ENCODE peak calls at places on chromosomes 6 and 20, in seven cellular contexts. B, N, Q, U, L, C and H are unnamed samples.

GRCh38 chr6:16625319-16626240 is 135.7 kb downstream of the ATXN1 start:
- DNase-seq in B (no peak), N (no peak), Q (no peak), U (peak; percentile 66), L (no peak), C (no peak), H (no peak)

GRCh38 chr20:57450419-57450818 is 59.2 kb downstream of the RBM38 start:
- DNase-seq in B (no peak), N (peak; percentile 71), Q (no peak), U (peak; percentile 99), L (no peak), C (peak; percentile 68), H (no peak)

GRCh38 chr6:167750956-167751358 is 75.8 kb upstream of the AFDN start:
- DNase-seq in B (no peak), N (no peak), Q (peak; percentile 77), U (no peak), L (peak; percentile 8), C (no peak), H (no peak)

GRCh38 chr6:49430187-49430586 is 32.9 kb downstream of the MMUT start:
- DNase-seq in B (no peak), N (no peak), Q (no peak), U (no peak), L (no peak), C (no peak), H (no peak)

GRCh38 chr6:166618866-166619761 is 7.9 kb downstream of the RPS6KA2 start:
- DNase-seq in B (no peak), N (no peak), Q (no peak), U (no peak), L (no peak), C (no peak), H (no peak)

GRCh38 chr6:29723666-29724588 is 693 bp downstream of the HLA-F start:
- DNase-seq in B (no peak), N (no peak), Q (no peak), U (no peak), L (no peak), C (no peak), H (peak; percentile 5)

GRCh38 chr20:1001981-1002681 is at the start of gene RSPO4:
- DNase-seq in B (no peak), N (no peak), Q (no peak), U (no peak), L (no peak), C (no peak), H (no peak)

GRCh38 chr6:159089909-159090308 is 45.1 kb upstream of the TAGAP start:
- DNase-seq in B (no peak), N (no peak), Q (no peak), U (no peak), L (no peak), C (no peak), H (no peak)

GRCh38 chr20:58900292-58900931 is 47.9 kb downstream of the GNAS start:
- DNase-seq in B (no peak), N (no peak), Q (no peak), U (no peak), L (no peak), C (no peak), H (no peak)

GRCh38 chr20:4613718-4614620 is 107.7 kb upstream of the PRND start:
- DNase-seq in B (peak; percentile 60), N (peak; percentile 38), Q (peak; percentile 66), U (peak; percentile 78), L (peak; percentile 54), C (peak; percentile 60), H (peak; percentile 69)

GRCh38 chr6:71482742-71483141 is 194.1 kb downstream of the OGFRL1 start:
- DNase-seq in B (no peak), N (no peak), Q (no peak), U (no peak), L (no peak), C (no peak), H (peak; percentile 43)

GRCh38 chr6:99612551-99613397 is 6.1 kb downstream of the PRDM13 start:
- DNase-seq in B (no peak), N (no peak), Q (no peak), U (no peak), L (no peak), C (no peak), H (no peak)

GRCh38 chr20:23200914-23201313 is 114.8 kb upstream of the CD93 start:
- DNase-seq in B (peak; percentile 43), N (no peak), Q (peak; percentile 62), U (peak; percentile 44), L (peak; percentile 48), C (peak; percentile 60), H (no peak)

GRCh38 chr6:143884161-143884560 is 19.9 kb downstream of the ZC2HC1B start:
- DNase-seq in B (no peak), N (no peak), Q (no peak), U (no peak), L (no peak), C (no peak), H (no peak)

GRCh38 chr6:35192301-35192860 is 21.4 kb upstream of the SCUBE3 start:
- DNase-seq in B (no peak), N (no peak), Q (no peak), U (no peak), L (no peak), C (no peak), H (no peak)

GRCh38 chr20:23331450-23331849 is 19.1 kb upstream of the NXT1 start:
- DNase-seq in B (no peak), N (no peak), Q (no peak), U (no peak), L (no peak), C (no peak), H (no peak)

GRCh38 chr6:134078166-134078565 is 25.7 kb upstream of the SLC2A12 start:
- DNase-seq in B (no peak), N (no peak), Q (no peak), U (no peak), L (no peak), C (no peak), H (no peak)

GRCh38 chr6:134081506-134081905 is 29.1 kb upstream of the SLC2A12 start:
- DNase-seq in B (no peak), N (no peak), Q (no peak), U (no peak), L (no peak), C (no peak), H (no peak)

GRCh38 chr6:134079406-134079921 is 27.0 kb upstream of the SLC2A12 start:
- DNase-seq in B (no peak), N (no peak), Q (no peak), U (no peak), L (no peak), C (no peak), H (no peak)

GRCh38 chr6:134082191-134082590 is 29.8 kb upstream of the SLC2A12 start:
- DNase-seq in B (no peak), N (no peak), Q (no peak), U (no peak), L (no peak), C (no peak), H (no peak)

GRCh38 chr6:134080171-134080795 is 27.9 kb upstream of the SLC2A12 start:
- DNase-seq in B (no peak), N (no peak), Q (no peak), U (no peak), L (no peak), C (peak; percentile 54), H (no peak)
- TF ChIP-seq MAX in B (no peak), N (no peak), Q (no peak), U (no peak), L (no peak), C (no peak), H (no peak)

DNA sequence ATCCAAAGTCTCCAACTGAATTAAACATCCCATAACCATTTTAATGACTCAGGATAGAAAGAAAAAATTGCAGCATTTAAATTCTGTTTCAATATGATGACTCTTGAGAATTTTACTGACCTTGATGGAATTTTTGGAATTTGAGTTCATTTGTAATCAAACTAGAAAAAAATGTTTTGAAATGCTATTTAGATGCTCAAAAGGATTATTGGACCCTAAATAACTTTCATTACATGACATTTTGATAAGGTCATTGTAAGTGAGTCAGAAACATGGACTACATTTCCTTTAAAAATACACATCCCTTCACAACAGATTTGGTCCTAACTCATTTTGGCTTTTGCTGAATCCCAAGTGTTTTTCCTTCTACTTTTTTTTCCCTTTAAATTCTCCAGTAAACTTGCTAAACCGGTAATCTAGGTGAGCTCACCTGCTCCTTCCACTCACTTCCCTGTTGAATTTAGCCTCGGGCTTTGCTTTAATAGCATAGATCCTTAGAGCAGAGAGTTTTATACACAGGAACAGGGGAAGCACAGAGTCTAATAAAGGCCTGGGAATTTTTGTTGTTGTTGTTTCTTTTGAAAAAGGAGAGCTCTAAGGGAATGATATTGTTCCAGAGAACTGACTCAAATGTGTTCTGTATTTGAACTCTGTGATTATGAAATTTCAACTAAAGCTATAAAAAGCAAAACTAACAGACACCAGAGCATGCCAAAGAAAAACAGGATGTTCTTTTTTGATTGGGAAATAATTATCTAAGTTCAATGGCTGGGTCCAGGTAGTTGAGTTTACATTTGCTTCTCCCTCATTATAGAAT is 1088.3 kb upstream of the CITED2 start:
- DNase-seq in B (no peak), N (no peak), Q (no peak), U (peak; percentile 48), L (peak; percentile 35), C (no peak), H (peak; percentile 62)
- TF ChIP-seq POLR2A in B (no peak), N (no peak), Q (no peak), U (no peak), L (no peak), C (no peak), H (no peak)

GRCh38 chr20:9374068-9374467 is 140.3 kb upstream of the LAMP5 start:
- DNase-seq in B (no peak), N (no peak), Q (no peak), U (no peak), L (no peak), C (no peak), H (no peak)

GRCh38 chr20:9377007-9377406 is 137.4 kb upstream of the LAMP5 start:
- DNase-seq in B (no peak), N (no peak), Q (no peak), U (no peak), L (no peak), C (no peak), H (no peak)

GRCh38 chr20:9374480-9374879 is 139.9 kb upstream of the LAMP5 start:
- DNase-seq in B (no peak), N (no peak), Q (no peak), U (no peak), L (no peak), C (no peak), H (no peak)

GRCh38 chr20:9369557-9369956 is 144.8 kb upstream of the LAMP5 start:
- DNase-seq in B (no peak), N (no peak), Q (no peak), U (no peak), L (no peak), C (no peak), H (no peak)

GRCh38 chr20:9375221-9375681 is 139.1 kb upstream of the LAMP5 start:
- DNase-seq in B (no peak), N (no peak), Q (no peak), U (no peak), L (no peak), C (no peak), H (no peak)
- H3K4me3 ChIP-seq in B (no peak overlapping the region), N (no peak overlapping the region), Q (no peak overlapping the region), U (no peak overlapping the region), L (no peak overlapping the region), C (no peak overlapping the region), H (no peak overlapping the region)

GRCh38 chr6:119124079-119124824 is 45.8 kb upstream of the FAM184A start:
- DNase-seq in B (no peak), N (no peak), Q (no peak), U (no peak), L (no peak), C (no peak), H (no peak)

GRCh38 chr6:119121367-119121766 is 42.9 kb upstream of the FAM184A start:
- DNase-seq in B (no peak), N (no peak), Q (no peak), U (no peak), L (no peak), C (no peak), H (no peak)

GRCh38 chr6:119116712-119117281 is 38.3 kb upstream of the FAM184A start:
- DNase-seq in B (no peak), N (no peak), Q (no peak), U (peak; percentile 24), L (no peak), C (peak; percentile 40), H (peak; percentile 2)

GRCh38 chr6:119119989-119120388 is 41.5 kb upstream of the FAM184A start:
- DNase-seq in B (no peak), N (no peak), Q (no peak), U (peak; percentile 74), L (no peak), C (no peak), H (no peak)
- TF ChIP-seq MAX in B (no peak), N (no peak), Q (no peak), U (no peak), L (no peak), C (no peak), H (no peak)